ENCODE peak calls at places on chromosomes 3 and 15, in five cellular contexts. B is ascending aorta; P is GM04504; M is stimulated activated CD8-positive, alpha-beta memory T cell treated with anti-CD3 and anti-CD28 coated beads, Interleukin-7, amount 100 ng/mL, for 1 hour; X is amniotic stem cell. I is an unnamed sample.

GRCh38 chr3:176927985-176928931 is 269.0 kb downstream of the TBL1XR1 start:
- DNase-seq in M (no peak), P (no peak), X (no peak), B (no peak), I (no peak)

GRCh38 chr3:179546814-179547241 is 15.9 kb upstream of the ACTL6A start:
- DNase-seq in X (no peak), M (no peak), B (no peak), P (no peak), I (no peak)

GRCh38 chr3:40782086-40782721 is 257.4 kb downstream of the ZNF621 start:
- DNase-seq in X (no peak), B (no peak), P (no peak), M (no peak), I (no peak)

GRCh38 chr15:88872706-88873105 is 22.6 kb downstream of the HAPLN3 start:
- DNase-seq in B (no peak), M (no peak), X (no peak), P (no peak), I (no peak)

GRCh38 chr3:43766672-43767465 is 76.1 kb downstream of the ABHD5 start:
- DNase-seq in M (no peak), P (no peak), B (no peak), X (no peak), I (no peak)

GRCh38 chr3:52471371-52472238 is 16.2 kb downstream of the NISCH start:
- DNase-seq in P (peak), M (no peak), B (no peak), X (no peak), I (no peak)

GRCh38 chr3:87771338-87772059 is 287.3 kb downstream of the CGGBP1 start:
- DNase-seq in M (no peak), B (no peak), P (peak), X (no peak), I (no peak)

GRCh38 chr3:187989458-187990153 is 164.4 kb upstream of the LPP start:
- DNase-seq in B (no peak), P (no peak), X (no peak), M (no peak), I (no peak)

GRCh38 chr15:67138946-67139855 is 73.8 kb downstream of the SMAD3 start:
- DNase-seq in B (no peak), M (no peak), P (no peak), X (no peak), I (no peak)

GRCh38 chr15:26891448-26891881 is 24.6 kb downstream of the GABRA5 start:
- DNase-seq in B (no peak), P (peak), X (no peak), M (no peak), I (peak)

GRCh38 chr3:27193056-27193455 is 176.1 kb downstream of the NEK10 start:
- DNase-seq in M (no peak), X (no peak), B (no peak), P (no peak), I (no peak)

GRCh38 chr3:115804200-115804599 is 180.9 kb downstream of the GAP43 start:
- DNase-seq in P (no peak), X (no peak), B (no peak), M (no peak), I (no peak)

GRCh38 chr3:29695201-29695904 is 414.5 kb downstream of the RBMS3 start:
- DNase-seq in M (no peak), P (peak), B (no peak), X (no peak), I (peak)

GRCh38 chr15:88509321-88509720 is 37.2 kb downstream of the DET1 start:
- DNase-seq in P (no peak), X (no peak), B (no peak), M (no peak), I (no peak)

GRCh38 chr3:169953462-169954141 is 13.0 kb upstream of the SEC62 start:
- DNase-seq in P (no peak), X (no peak), B (no peak), M (no peak), I (no peak)

GRCh38 chr3:177914224-177914623 is 622.0 kb upstream of the KCNMB2 start:
- DNase-seq in P (no peak), X (no peak), M (no peak), B (no peak), I (no peak)

GRCh38 chr15:70892912-70893560 is 410 bp downstream of the LRRC49 start:
- DNase-seq in M (no peak), P (no peak), B (no peak), X (peak), I (peak)

GRCh38 chr3:24377218-24377993 is 117.2 kb downstream of the THRB start:
- DNase-seq in P (no peak), X (no peak), M (no peak), B (no peak), I (no peak)

GRCh38 chr3:8983591-8983990 is 20.3 kb upstream of the RAD18 start:
- DNase-seq in X (no peak), B (no peak), M (no peak), P (no peak), I (no peak)

GRCh38 chr3:46701211-46701939 is at the start of gene TMIE:
- DNase-seq in X (no peak), P (no peak), B (no peak), M (no peak), I (no peak)

GRCh38 chr15:63939531-63940130 is 105.9 kb upstream of the HERC1 start:
- DNase-seq in M (no peak), B (no peak), X (no peak), P (peak), I (peak)

GRCh38 chr3:54999159-54999558 is 71.3 kb upstream of the LRTM1 start:
- DNase-seq in M (no peak), P (peak), X (peak), B (no peak), I (no peak)

GRCh38 chr3:53846134-53846850 is at the start of the genes CHDH and IL17RB:
- DNase-seq in P (no peak), B (no peak), X (no peak), M (no peak), I (no peak)

GRCh38 chr3:195133462-195133861 is 137.5 kb downstream of the XXYLT1 start:
- DNase-seq in B (no peak), M (no peak), X (no peak), P (peak), I (peak)

GRCh38 chr3:122776675-122777074 is 17.0 kb downstream of the HSPBAP1 start:
- DNase-seq in B (no peak), X (no peak), P (no peak), M (no peak), I (no peak)

GRCh38 chr15:88016373-88016772 is 240.2 kb downstream of the NTRK3 start:
- DNase-seq in P (no peak), B (no peak), M (no peak), X (no peak), I (no peak)

GRCh38 chr15:43939070-43939469 is 112.3 kb downstream of the WDR76 start:
- DNase-seq in X (no peak), P (no peak), M (no peak), B (no peak), I (no peak)

GRCh38 chr3:126546013-126546412 is 12.7 kb downstream of the C3orf22 start:
- DNase-seq in B (no peak), P (no peak), M (no peak), X (no peak), I (no peak)

GRCh38 chr3:149151843-149152242 is 22.4 kb downstream of the HPS3 start:
- DNase-seq in X (no peak), B (no peak), P (peak), M (no peak), I (peak)

GRCh38 chr3:185316740-185317407 is 46.1 kb upstream of the MAP3K13 start:
- DNase-seq in B (no peak), P (no peak), X (no peak), M (no peak), I (no peak)

GRCh38 chr3:114005406-114005987 is 50.8 kb downstream of the CCDC191 start:
- DNase-seq in X (no peak), B (no peak), M (no peak), P (no peak), I (no peak)